ENCODE peak calls at places on chromosomes 6 and 20, in five cellular contexts. C, T, G, U and Q are unnamed samples.

GRCh38 chr6:53447869-53448268 is 97.0 kb downstream of the GCLC start:
- DNase-seq in G (no peak), U (no peak), C (no peak), T (no peak), Q (no peak)

GRCh38 chr6:143027058-143027457 is 33.6 kb upstream of the AIG1 start:
- DNase-seq in C (peak; percentile 22), U (no peak), T (peak; percentile 28), G (peak; percentile 7), Q (peak; percentile 28)

GRCh38 chr6:35449287-35449881 is 2.8 kb upstream of the FANCE start:
- DNase-seq in T (no peak), G (no peak), C (peak; percentile 52), U (peak; percentile 23), Q (no peak)

GRCh38 chr6:161236091-161236633 is 37.7 kb downstream of the AGPAT4 start:
- DNase-seq in G (no peak), U (no peak), C (no peak), T (no peak), Q (no peak)

GRCh38 chr6:142644866-142645265 is 300.1 kb downstream of the HIVEP2 start:
- DNase-seq in G (no peak), C (no peak), U (no peak), T (no peak), Q (no peak)

GRCh38 chr6:105981002-105981887 is 104.9 kb upstream of the PRDM1 start:
- DNase-seq in C (peak; percentile 33), U (no peak), T (no peak), G (no peak), Q (peak; percentile 16)

GRCh38 chr6:170110201-170111140 is 180.4 kb downstream of the DLL1 start:
- DNase-seq in G (no peak), T (no peak), U (peak; percentile 4), C (no peak), Q (peak; percentile 7)

GRCh38 chr6:15299430-15300131 is 53.7 kb downstream of the JARID2 start:
- DNase-seq in C (peak; percentile 61), U (no peak), G (no peak), T (peak; percentile 22), Q (peak; percentile 34)

GRCh38 chr6:21357262-21357661 is 236.3 kb upstream of the SOX4 start:
- DNase-seq in C (no peak), G (no peak), U (no peak), T (no peak), Q (no peak)

GRCh38 chr6:26003102-26003694 is 40.6 kb downstream of the TRIM38 start:
- DNase-seq in G (no peak), U (peak; percentile 65), C (peak; percentile 41), T (peak; percentile 85), Q (no peak)

GRCh38 chr6:56364482-56365313 is 117.3 kb upstream of the COL21A1 start:
- DNase-seq in C (peak; percentile 88), U (no peak), G (no peak), T (no peak), Q (no peak)

GRCh38 chr6:16800942-16801341 is 39.7 kb upstream of the ATXN1 start:
- DNase-seq in T (no peak), C (peak; percentile 60), G (no peak), U (no peak), Q (no peak)

GRCh38 chr6:66429220-66429619 is 722.2 kb upstream of the EYS start:
- DNase-seq in T (no peak), G (no peak), C (no peak), U (no peak), Q (no peak)

GRCh38 chr6:5968817-5969726 is 37.7 kb downstream of the NRN1 start:
- DNase-seq in U (no peak), C (peak; percentile 53), T (peak; percentile 25), G (peak; percentile 35), Q (peak; percentile 62)

GRCh38 chr6:92521553-92521952 is 897.8 kb downstream of the EPHA7 start:
- DNase-seq in G (no peak), C (peak; percentile 13), U (no peak), T (no peak), Q (no peak)

GRCh38 chr20:17651761-17652388 is 30.2 kb downstream of the RRBP1 start:
- DNase-seq in U (no peak), T (no peak), G (no peak), C (no peak), Q (no peak)

GRCh38 chr6:11606287-11606686 is 68.7 kb downstream of the TMEM170B start:
- DNase-seq in G (no peak), C (no peak), U (peak; percentile 20), T (peak; percentile 43), Q (no peak)

GRCh38 chr6:42104095-42104806 is 38.2 kb downstream of the C6orf132 start:
- DNase-seq in T (peak; percentile 61), U (no peak), C (peak; percentile 44), G (no peak), Q (peak; percentile 75)

GRCh38 chr6:116969211-116969863 is 92.3 kb downstream of the RFX6 start:
- DNase-seq in T (no peak), U (no peak), C (peak; percentile 40), G (peak; percentile 57), Q (no peak)

GRCh38 chr20:13799974-13800373 is 15.1 kb downstream of the NDUFAF5 start:
- DNase-seq in G (no peak), C (no peak), T (no peak), U (no peak), Q (no peak)

GRCh38 chr20:37513764-37514359 is 7.2 kb upstream of the NNAT start:
- DNase-seq in G (no peak), U (no peak), T (no peak), C (no peak), Q (no peak)

GRCh38 chr6:83511901-83512681 is at the start of gene PRSS35:
- DNase-seq in T (no peak), C (peak; percentile 55), G (peak; percentile 32), U (peak; percentile 19), Q (peak; percentile 45)

GRCh38 chr20:47988601-47989116 is 203.4 kb upstream of the SULF2 start:
- DNase-seq in T (no peak), C (no peak), G (no peak), U (no peak), Q (no peak)

GRCh38 chr20:3067139-3068009 is 4.0 kb upstream of the OXT start:
- DNase-seq in U (no peak), T (no peak), C (peak; percentile 8), G (no peak), Q (no peak)

GRCh38 chr20:3071610-3072529 is at the start of gene OXT:
- DNase-seq in U (no peak), C (peak; percentile 18), G (no peak), T (no peak), Q (peak; percentile 56)

GRCh38 chr20:3071266-3071609 is 182 bp upstream of the OXT start:
- DNase-seq in U (no peak), G (no peak), C (no peak), T (no peak), Q (no peak)

GRCh38 chr20:3068075-3068474 is 3.3 kb upstream of the OXT start:
- DNase-seq in C (no peak), U (no peak), T (no peak), G (no peak), Q (no peak)

GRCh38 chr20:3068986-3069900 is 2.2 kb upstream of the OXT start:
- DNase-seq in U (no peak), T (no peak), C (no peak), G (no peak), Q (no peak)
- TF ChIP-seq CTCF in U (no peak), T (no peak), C (no peak), G (peak; percentile 30), Q (peak; percentile 42)

DNA sequence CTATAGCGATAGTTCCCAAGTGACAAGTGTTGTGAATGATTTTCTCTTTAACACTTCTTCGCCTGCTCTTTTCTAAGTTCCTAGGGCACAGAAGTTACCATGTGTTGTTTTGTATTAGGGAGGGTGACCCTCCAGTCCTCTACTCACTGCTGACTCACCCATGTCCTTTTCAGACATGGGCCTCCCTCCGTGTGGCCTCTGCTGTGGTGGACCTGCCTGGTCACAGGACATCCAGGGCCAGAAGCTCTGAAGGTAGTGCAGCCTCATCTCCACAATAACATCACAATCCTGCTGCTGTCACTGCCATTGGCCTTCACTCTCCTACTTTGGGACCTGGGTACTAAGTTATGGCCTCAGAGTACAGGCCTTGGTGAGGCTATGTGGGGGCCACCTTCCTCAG is 87.1 kb upstream of the TNFAIP3 start:
- DNase-seq in T (no peak), G (no peak), C (no peak), U (no peak), Q (no peak)
- H3K27ac ChIP-seq in T (peak overlapping the region; percentile 25), G (no peak overlapping the region), C (no peak overlapping the region), U (no peak overlapping the region), Q (peak overlapping the region; percentile 7)

GRCh38 chr6:44678252-44678935 is 290.9 kb downstream of the CDC5L start:
- DNase-seq in U (no peak), C (no peak), T (no peak), G (no peak), Q (no peak)

GRCh38 chr6:44676246-44676790 is 288.8 kb downstream of the CDC5L start:
- DNase-seq in C (no peak), G (no peak), U (no peak), T (no peak), Q (no peak)

GRCh38 chr6:44675449-44675848 is 287.9 kb downstream of the CDC5L start:
- DNase-seq in G (no peak), T (no peak), U (no peak), C (no peak), Q (no peak)

GRCh38 chr6:44674226-44675155 is 287.0 kb downstream of the CDC5L start:
- DNase-seq in U (no peak), C (no peak), T (no peak), G (peak; percentile 26), Q (no peak)

DNA sequence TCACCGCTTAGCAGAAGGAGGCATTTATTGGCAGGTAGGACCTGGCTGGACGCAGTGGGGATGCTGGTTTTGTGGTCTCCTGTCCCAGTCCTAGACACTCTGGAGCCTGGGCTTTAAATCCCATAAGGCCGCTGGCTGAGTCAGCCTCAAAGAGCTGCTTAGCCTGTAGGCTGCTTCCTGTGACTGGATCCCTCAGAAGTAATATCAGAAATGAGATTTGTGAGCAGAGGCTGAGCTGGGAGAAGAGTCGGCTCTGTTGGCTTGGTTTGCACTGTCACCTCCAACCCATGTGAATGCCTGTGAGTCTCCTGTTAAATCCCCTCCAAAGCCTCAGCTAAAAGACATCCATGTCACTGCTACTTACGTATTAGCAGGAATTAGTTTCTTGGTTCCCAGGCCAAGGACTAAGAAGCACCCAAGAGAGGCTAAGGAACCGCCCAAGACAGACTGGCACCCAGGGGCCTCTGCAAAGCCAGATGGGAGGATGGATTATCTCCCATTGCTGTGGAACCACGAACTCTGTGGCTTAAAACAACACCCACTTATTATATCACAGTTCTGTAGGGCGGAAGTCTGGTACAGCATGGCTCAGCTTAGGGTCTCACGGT is 289.4 kb downstream of the CDC5L start:
- DNase-seq in U (no peak), C (no peak), G (no peak), T (no peak), Q (no peak)
- TF ChIP-seq CTCF in U (no peak), C (no peak), G (no peak), T (no peak), Q (no peak)

DNA sequence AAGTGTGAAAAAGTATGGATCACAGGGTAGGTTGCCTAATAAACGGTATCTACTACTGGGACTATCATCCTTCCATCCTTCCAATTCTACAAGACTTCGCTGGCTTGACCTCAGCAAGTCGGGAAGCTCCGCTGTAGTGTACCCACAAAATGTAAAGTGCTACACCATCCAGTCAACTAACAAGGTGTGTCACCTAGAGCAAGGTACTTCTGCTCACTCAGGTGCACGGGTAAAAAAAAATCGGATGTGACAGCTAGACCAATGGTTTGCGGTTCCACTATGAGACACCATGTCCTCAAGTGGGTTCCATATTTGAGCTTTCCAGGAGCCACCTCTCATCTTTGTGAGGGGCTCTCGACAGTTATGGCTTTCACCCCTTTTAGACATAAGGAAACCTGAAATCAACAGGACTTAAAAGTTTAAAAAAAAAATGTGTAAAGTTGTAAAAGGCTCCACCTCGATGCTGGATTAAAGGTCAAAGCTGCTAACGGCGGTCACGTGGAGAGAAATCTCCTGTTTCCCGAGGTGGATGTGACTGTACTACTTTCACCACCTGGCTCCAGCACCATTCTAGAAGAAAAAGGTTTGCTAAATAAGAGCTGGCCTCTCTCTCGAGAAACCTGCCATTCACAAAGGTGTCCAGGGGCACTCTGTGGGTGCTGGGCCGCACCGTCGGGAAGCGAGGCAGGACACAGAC is 661 bp downstream of the ATP5F1E start:
- DNase-seq in T (no peak), G (no peak), C (no peak), U (no peak), Q (no peak)
- H3K27ac ChIP-seq in T (peak overlapping the region; percentile 87), G (peak overlapping the region; percentile 78), C (peak overlapping the region; percentile 89), U (peak overlapping the region; percentile 91), Q (peak overlapping the region; percentile 96)